ENCODE peak calls at places on chromosome 9, in four cellular contexts. W is AG20443, G is ACHN, M is upper lobe of right lung. U is an unnamed sample.

GRCh38 chr9:129458663-129459549 is 162.0 kb downstream of the C9orf50 start:
- DNase-seq in W (no peak), G (no peak), M (peak; percentile 72), U (peak; percentile 57)

GRCh38 chr9:136840877-136841645 is 1.2 kb upstream of the AJM1 start:
- DNase-seq in W (peak; percentile 50), G (peak; percentile 43), M (no peak), U (peak; percentile 98)

GRCh38 chr9:13786131-13786530 is 506.6 kb upstream of the MPDZ start:
- DNase-seq in W (peak; percentile 64), G (no peak), M (peak; percentile 64), U (no peak)

GRCh38 chr9:13274901-13275641 is 4.4 kb downstream of the MPDZ start:
- DNase-seq in W (peak; percentile 45), G (no peak), M (no peak), U (no peak)

GRCh38 chr9:86097510-86098224 is 1.7 kb downstream of the GOLM1 start:
- DNase-seq in W (no peak), G (no peak), M (no peak), U (peak; percentile 52)

GRCh38 chr9:93256878-93257807 is 73.2 kb downstream of the WNK2 start:
- DNase-seq in W (no peak), G (no peak), M (peak; percentile 59), U (no peak)

GRCh38 chr9:126482361-126483044 is 131.2 kb upstream of the LMX1B start:
- DNase-seq in W (peak; percentile 81), G (no peak), M (no peak), U (no peak)

GRCh38 chr9:122217640-122218039 is 11.1 kb downstream of the LHX6 start:
- DNase-seq in W (no peak), G (no peak), M (no peak), U (peak; percentile 63)

GRCh38 chr9:71638627-71639026 is 129.7 kb downstream of the CEMIP2 start:
- DNase-seq in W (no peak), G (no peak), M (no peak), U (no peak)

GRCh38 chr9:119050281-119050680 is 319.0 kb downstream of the BRINP1 start:
- DNase-seq in W (no peak), G (no peak), M (no peak), U (peak; percentile 24)

GRCh38 chr9:124394596-124394995 is 20.6 kb downstream of the PSMB7 start:
- DNase-seq in W (no peak), G (no peak), M (no peak), U (no peak)

GRCh38 chr9:27349681-27350080 is 52.7 kb upstream of the EQTN start:
- DNase-seq in W (no peak), G (no peak), M (no peak), U (no peak)

U was measured in DMS53.